ENCODE peak calls at places on chromosomes 16 and 17, in eight cellular contexts. X is activated CD8-positive, alpha-beta T cell treated with anti-CD3 and anti-CD28 coated beads for 36 hours; S is Calu3; L is lower leg skin; E is epithelial cell of prostate; I is NCI-H2171; T is DMS153; Y is activated T-cell treated with anti-CD3 and anti-CD28 coated beads for 1 hour. O is an unnamed sample.

GRCh38 chr17:35616506-35616905 is 29.4 kb downstream of the AP2B1 start:
- DNase-seq in X (no peak), S (no peak), L (no peak), E (no peak), I (no peak), T (no peak), Y (no peak), O (no peak)

GRCh38 chr17:3035968-3036280 is 27.5 kb downstream of the OR1D5 start:
- DNase-seq in X (no peak), S (no peak), L (no peak), E (no peak), I (no peak), T (no peak), Y (no peak), O (no peak)

GRCh38 chr16:5653789-5654188 is 556.2 kb upstream of the EEF2KMT start:
- DNase-seq in X (no peak), S (no peak), L (no peak), E (no peak), I (no peak), T (no peak), Y (no peak), O (no peak)

GRCh38 chr16:20023190-20023589 is 50.5 kb downstream of the GPR139 start:
- DNase-seq in X (no peak), S (peak), L (no peak), E (no peak), I (no peak), T (no peak), Y (no peak), O (peak)

GRCh38 chr16:70703041-70703834 is 17.4 kb upstream of the MTSS2 start:
- DNase-seq in X (no peak), S (no peak), L (no peak), E (no peak), I (peak), T (peak), Y (no peak), O (no peak)

GRCh38 chr17:51435641-51436091 is 175.3 kb downstream of the UTP18 start:
- DNase-seq in X (peak), S (peak), L (no peak), E (no peak), I (no peak), T (peak), Y (no peak), O (peak)

GRCh38 chr16:56041556-56042140 is 149.6 kb upstream of the GNAO1 start:
- DNase-seq in X (peak), S (peak), L (no peak), E (peak), I (peak), T (peak), Y (peak), O (peak)

GRCh38 chr17:48545022-48545376 is at the start of gene HOXB2:
- DNase-seq in X (no peak), S (no peak), L (no peak), E (no peak), I (no peak), T (peak), Y (no peak), O (no peak)

O was measured in neuronal stem cell.